ENCODE peak calls at places on chromosomes 16 and 17, in six cellular contexts. G is GM12865, M is WTC11, Y is GM10248, H is upper lobe of right lung, X is OCI-LY7. L is an unnamed sample.

GRCh38 chr17:60678118-60678444 is 430 bp downstream of the BCAS3 start:
- DNase-seq in G (no peak), M (no peak), Y (peak), H (no peak), X (no peak), L (no peak)

GRCh38 chr16:69932691-69933392 is 18.3 kb upstream of the CLEC18A start:
- DNase-seq in G (no peak), M (no peak), Y (no peak), H (no peak), X (no peak), L (peak)

GRCh38 chr17:71392715-71393567 is 727.9 kb upstream of the SOX9 start:
- DNase-seq in G (no peak), M (no peak), Y (no peak), H (no peak), X (no peak), L (no peak)

GRCh38 chr16:88367560-88367959 is 15.2 kb upstream of the ZNF469 start:
- DNase-seq in G (no peak), M (no peak), Y (no peak), H (no peak), X (no peak), L (no peak)

GRCh38 chr17:692116-692515 is 22.5 kb downstream of the VPS53 start:
- DNase-seq in G (no peak), M (no peak), Y (no peak), H (no peak), X (no peak), L (no peak)

GRCh38 chr17:27889711-27890251 is 3.4 kb downstream of the LYRM9 start:
- DNase-seq in G (no peak), M (no peak), Y (no peak), H (no peak), X (no peak), L (no peak)

GRCh38 chr17:39676198-39676819 is 8.1 kb downstream of the PNMT start:
- DNase-seq in G (peak), M (no peak), Y (peak), H (peak), X (peak), L (no peak)

GRCh38 chr17:32152130-32152529 is 9.8 kb downstream of the RHOT1 start:
- DNase-seq in G (no peak), M (no peak), Y (no peak), H (no peak), X (no peak), L (no peak)

GRCh38 chr16:88747588-88748301 is 37.3 kb downstream of the PIEZO1 start:
- DNase-seq in G (peak), M (peak), Y (peak), H (no peak), X (peak), L (peak)

GRCh38 chr17:35748979-35749378 is 4.1 kb downstream of the GAS2L2 start:
- DNase-seq in G (no peak), M (no peak), Y (no peak), H (no peak), X (no peak), L (no peak)

GRCh38 chr16:10988164-10988803 is 43.9 kb downstream of the CLEC16A start:
- DNase-seq in G (peak), M (peak), Y (peak), H (no peak), X (peak), L (peak)

GRCh38 chr16:85245307-85246172 is 133.3 kb upstream of the CIBAR2 start:
- DNase-seq in G (peak), M (peak), Y (peak), H (no peak), X (peak), L (peak)

GRCh38 chr16:68644715-68645493 is at the start of gene CDH3:
- DNase-seq in G (no peak), M (peak), Y (no peak), H (peak), X (no peak), L (no peak)

GRCh38 chr17:75679706-75680201 is 12.6 kb downstream of the SAP30BP start:
- DNase-seq in G (no peak), M (no peak), Y (no peak), H (no peak), X (no peak), L (no peak)

GRCh38 chr17:76458580-76459490 is 5.9 kb upstream of the UBE2O start:
- DNase-seq in G (peak), M (peak), Y (peak), H (peak), X (peak), L (peak)

GRCh38 chr16:31700200-31700529 is 172.5 kb downstream of the AHSP start:
- DNase-seq in G (no peak), M (no peak), Y (peak), H (no peak), X (no peak), L (peak)

GRCh38 chr16:84357191-84357651 is 11.1 kb upstream of the ATP2C2 start:
- DNase-seq in G (no peak), M (no peak), Y (no peak), H (no peak), X (no peak), L (no peak)

GRCh38 chr16:9159839-9160550 is 68.6 kb downstream of the HAPSTR1 start:
- DNase-seq in G (peak), M (peak), Y (peak), H (peak), X (peak), L (peak)

GRCh38 chr17:55990332-55991006 is 162.8 kb upstream of the ANKFN1 start:
- DNase-seq in G (no peak), M (peak), Y (no peak), H (no peak), X (no peak), L (no peak)

GRCh38 chr17:4074831-4075495 is 67.9 kb downstream of the ZZEF1 start:
- DNase-seq in G (peak), M (no peak), Y (peak), H (no peak), X (peak), L (peak)

GRCh38 chr16:46607529-46607928 is 13.7 kb downstream of the SHCBP1 start:
- DNase-seq in G (peak), M (no peak), Y (no peak), H (no peak), X (peak), L (no peak)

GRCh38 chr16:57801856-57802634 is at the start of gene KIFC3:
- DNase-seq in G (peak), M (peak), Y (peak), H (peak), X (peak), L (peak)

DNA sequence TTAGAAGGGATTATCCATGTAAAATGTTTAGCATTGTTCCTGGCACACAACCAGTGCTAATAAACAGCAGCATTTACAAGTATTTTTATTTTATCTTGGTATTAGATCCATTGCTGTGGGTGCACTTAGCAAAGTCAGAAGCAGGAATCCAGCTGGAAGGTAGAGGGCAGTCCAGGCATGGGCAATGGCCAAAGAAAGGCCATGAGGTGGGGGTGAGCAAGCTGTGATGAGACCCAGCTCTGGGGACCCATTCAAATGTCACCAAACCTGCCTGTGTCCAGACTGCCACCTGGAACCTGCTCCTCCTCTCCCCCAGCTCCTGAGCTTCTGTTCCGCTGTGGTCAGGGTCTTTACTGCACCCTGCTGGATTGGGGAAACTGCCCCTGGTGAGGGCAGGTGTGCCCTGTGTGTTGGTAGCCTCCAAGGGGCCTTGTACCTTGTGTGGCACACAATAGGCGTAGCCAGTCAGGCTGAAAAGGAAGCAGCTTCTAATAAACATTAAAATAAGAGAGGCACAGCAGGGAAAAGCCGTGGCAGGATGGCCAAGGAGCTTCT is 118.0 kb upstream of the CRHR1 start:
- DNase-seq in G (no peak), M (peak), Y (no peak), H (no peak), X (no peak), L (no peak)
- TF ChIP-seq CTCF in G (no peak), M (no peak), Y (no peak), H (no peak), X (peak), L (no peak)

DNA sequence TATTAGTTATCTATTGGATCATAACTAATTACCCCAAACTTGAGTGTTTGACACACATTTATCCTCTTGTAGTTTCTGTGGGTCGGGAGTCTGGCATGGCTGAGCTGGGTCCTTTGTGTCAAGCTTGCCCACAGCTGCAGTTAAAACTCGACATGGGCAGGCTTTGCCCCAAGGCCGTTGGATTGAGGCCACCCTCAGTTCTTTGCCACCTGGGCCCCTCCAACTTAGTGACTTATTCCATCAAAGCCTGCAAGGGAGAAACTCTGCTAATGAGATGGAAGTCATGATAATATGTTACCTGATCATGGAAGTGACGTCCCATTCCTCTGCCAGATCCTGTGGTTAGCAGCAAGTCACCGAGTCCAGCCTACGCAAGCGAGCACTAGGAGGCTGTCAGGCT is 17.2 kb downstream of the TBCD start:
- DNase-seq in G (no peak), M (no peak), Y (no peak), H (no peak), X (no peak), L (no peak)
- TF ChIP-seq CTCF in G (no peak), M (no peak), Y (no peak), H (no peak), X (no peak), L (no peak)

DNA sequence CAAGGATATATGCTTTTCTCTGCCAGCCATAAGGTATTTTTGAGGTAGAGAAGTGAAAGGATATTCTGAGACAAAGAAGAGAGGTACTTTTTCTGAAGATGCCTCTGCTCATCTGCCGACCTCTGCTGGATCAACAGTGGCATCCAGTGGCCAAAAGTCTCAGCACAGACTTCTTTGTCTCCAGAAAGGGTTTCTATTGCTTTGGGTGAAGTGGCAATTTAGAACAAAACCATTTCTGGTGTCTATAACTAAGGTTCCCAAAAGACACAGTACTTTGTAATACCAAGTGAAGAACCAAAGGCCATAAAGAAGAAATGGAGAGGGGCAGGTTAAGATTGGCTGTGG is 155.2 kb upstream of the C17orf78 start:
- DNase-seq in G (peak), M (peak), Y (no peak), H (no peak), X (peak), L (peak)
- TF ChIP-seq CTCF in G (peak), M (no peak), Y (peak), H (no peak), X (peak), L (peak)

DNA sequence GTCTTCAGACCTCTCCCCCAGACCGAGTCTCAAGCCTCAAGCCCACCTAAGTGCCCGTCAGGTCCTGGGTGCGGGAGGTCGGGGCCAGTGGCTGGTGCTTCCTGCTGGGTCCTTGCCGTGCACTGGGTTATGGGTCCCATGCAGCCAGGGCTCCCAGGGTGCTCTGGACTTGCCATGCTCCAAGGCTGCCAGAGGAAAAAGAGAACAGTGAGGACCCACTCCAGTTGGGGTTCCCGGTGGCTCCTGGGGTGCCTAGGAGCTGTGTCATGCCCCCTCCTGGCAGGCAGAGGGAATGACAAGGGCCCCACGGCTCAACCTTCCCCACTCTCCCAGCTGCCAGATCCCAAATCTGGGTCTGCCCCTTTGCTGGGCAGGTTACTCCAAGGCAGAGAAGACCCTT is 3.8 kb downstream of the SNX20 start:
- DNase-seq in G (no peak), M (peak), Y (no peak), H (no peak), X (no peak), L (no peak)
- TF ChIP-seq CTCF in G (peak), M (peak), Y (peak), H (peak), X (peak), L (peak)

GRCh38 chr17:77478281-77478680 is 337.5 kb downstream of the SEC14L1 start:
- DNase-seq in G (no peak), M (no peak), Y (no peak), H (no peak), X (no peak), L (no peak)
- TF ChIP-seq CTCF in G (no peak), M (no peak), Y (no peak), H (no peak), X (no peak), L (no peak)

GRCh38 chr16:2827481-2827790 is 2.7 kb upstream of the ZG16B start:
- DNase-seq in G (no peak), M (no peak), Y (no peak), H (no peak), X (no peak), L (no peak)
- TF ChIP-seq CTCF in G (no peak), M (no peak), Y (no peak), H (no peak), X (no peak), L (no peak)

GRCh38 chr17:7486181-7486580 is 2.0 kb downstream of the POLR2A start:
- DNase-seq in G (peak), M (no peak), Y (no peak), H (no peak), X (no peak), L (no peak)

GRCh38 chr17:7479389-7480192 is at the start of gene ZBTB4:
- DNase-seq in G (peak), M (peak), Y (peak), H (peak), X (peak), L (peak)

GRCh38 chr17:7483238-7484066 is 714 bp upstream of the POLR2A start:
- DNase-seq in G (peak), M (peak), Y (peak), H (peak), X (peak), L (peak)

GRCh38 chr17:7484964-7485377 is 805 bp downstream of the POLR2A start:
- DNase-seq in G (no peak), M (no peak), Y (no peak), H (no peak), X (peak), L (no peak)

GRCh38 chr17:7484067-7484963 is at the start of gene POLR2A:
- DNase-seq in G (peak), M (peak), Y (peak), H (peak), X (peak), L (peak)
- TF ChIP-seq CTCF in G (no peak), M (no peak), Y (no peak), H (no peak), X (no peak), L (peak)

GRCh38 chr17:43211480-43212402 is at the start of gene TMEM106A:
- DNase-seq in G (peak), M (peak), Y (peak), H (peak), X (peak), L (peak)
- TF ChIP-seq CTCF in G (peak), M (no peak), Y (peak), H (peak), X (peak), L (peak)

GRCh38 chr17:73841431-73842060 is 197.3 kb upstream of the SDK2 start:
- DNase-seq in G (no peak), M (peak), Y (no peak), H (no peak), X (peak), L (no peak)
- TF ChIP-seq CTCF in G (peak), M (peak), Y (no peak), H (peak), X (peak), L (peak)

GRCh38 chr16:82630688-82631087 is 3.9 kb downstream of the CDH13 start:
- DNase-seq in G (no peak), M (no peak), Y (no peak), H (no peak), X (no peak), L (no peak)
- TF ChIP-seq CTCF in G (no peak), M (no peak), Y (peak), H (no peak), X (peak), L (no peak)